ENCODE peak calls at places on chromosomes 6 and 20, in five cellular contexts. A is MM.1S, Z is pancreas, N is GM23248, I is IMR-90. W is an unnamed sample. For H3K4me1 and H3K36me3, the result is how much of the 10 kb centered on the place peaks cover.

GRCh38 chr6:5497896-5498578 is 236.7 kb downstream of the FARS2 start:
- DNase-seq in A (no peak), Z (no peak), N (peak), I (peak), W (no peak)

GRCh38 chr20:41672282-41672681 is 54.1 kb upstream of the CHD6 start:
- DNase-seq in A (no peak), Z (no peak), N (no peak), I (no peak), W (no peak)

GRCh38 chr6:116631379-116631990 is 15.2 kb downstream of the RSPH4A start:
- DNase-seq in A (peak), Z (peak), N (no peak), I (no peak), W (no peak)

GRCh38 chr6:111681856-111682255 is 76.2 kb upstream of the TRAF3IP2 start:
- DNase-seq in A (no peak), Z (no peak), N (no peak), I (no peak), W (no peak)

GRCh38 chr6:9521152-9521530 is 893.7 kb downstream of the TFAP2A start:
- DNase-seq in A (no peak), Z (no peak), N (no peak), I (no peak), W (no peak)

GRCh38 chr20:43331911-43332310 is 125.8 kb upstream of the SRSF6 start:
- DNase-seq in A (no peak), Z (no peak), N (peak), I (no peak), W (no peak)

GRCh38 chr6:41268478-41268877 is 18.0 kb downstream of the TREM1 start:
- DNase-seq in A (no peak), Z (no peak), N (no peak), I (no peak), W (no peak)

GRCh38 chr20:58628491-58629212 is 22.4 kb upstream of the STX16 start:
- DNase-seq in A (no peak), Z (no peak), N (no peak), I (no peak), W (no peak)

GRCh38 chr20:34083137-34083536 is 28.9 kb downstream of the EIF2S2 start:
- DNase-seq in A (no peak), Z (peak), N (peak), I (peak), W (peak)

GRCh38 chr6:13237318-13237717 is 91.0 kb downstream of the TBC1D7 start:
- DNase-seq in A (no peak), Z (no peak), N (no peak), I (no peak), W (no peak)

GRCh38 chr6:107118976-107119375 is 3.7 kb upstream of the BEND3 start:
- DNase-seq in A (no peak), Z (no peak), N (no peak), I (no peak), W (no peak)

GRCh38 chr20:3828798-3829197 is 8.5 kb downstream of the AP5S1 start:
- DNase-seq in A (no peak), Z (no peak), N (no peak), I (no peak), W (no peak)

GRCh38 chr6:73523434-73524123 is 2.7 kb upstream of the EEF1A1 start:
- DNase-seq in A (peak), Z (peak), N (peak), I (peak), W (peak)

GRCh38 chr6:34964564-34964963 is 75.5 kb downstream of the ANKS1A start:
- DNase-seq in A (no peak), Z (no peak), N (peak), I (no peak), W (no peak)

GRCh38 chr20:59514554-59514953 is 89.8 kb upstream of the PHACTR3 start:
- DNase-seq in A (no peak), Z (no peak), N (no peak), I (no peak), W (no peak)

GRCh38 chr6:139699335-139699734 is 324.9 kb upstream of the CITED2 start:
- DNase-seq in A (no peak), Z (no peak), N (peak), I (peak), W (no peak)

GRCh38 chr6:39980839-39981580 is 46.7 kb upstream of the MOCS1 start:
- DNase-seq in A (peak), Z (peak), N (peak), I (peak), W (no peak)

GRCh38 chr6:138837246-138837645 is 41.4 kb downstream of the ECT2L start:
- DNase-seq in A (no peak), Z (no peak), N (no peak), I (no peak), W (no peak)

GRCh38 chr6:156175971-156176421 is 601.2 kb upstream of the ARID1B start:
- DNase-seq in A (no peak), Z (peak), N (no peak), I (no peak), W (no peak)

GRCh38 chr20:61760321-61761112 is 305.2 kb downstream of the TAF4 start:
- DNase-seq in A (no peak), Z (no peak), N (no peak), I (no peak), W (peak)

GRCh38 chr20:22404609-22405170 is 179.7 kb downstream of the FOXA2 start:
- DNase-seq in A (no peak), Z (no peak), N (peak), I (no peak), W (no peak)

GRCh38 chr6:8090650-8091049 is 11.7 kb downstream of the EEF1E1 start:
- DNase-seq in A (no peak), Z (no peak), N (no peak), I (no peak), W (no peak)

GRCh38 chr20:58457083-58457680 is 58.0 kb downstream of the APCDD1L start:
- DNase-seq in A (no peak), Z (no peak), N (peak), I (peak), W (no peak)

GRCh38 chr6:7236312-7237209 is 76.4 kb downstream of the SSR1 start:
- DNase-seq in A (peak), Z (peak), N (no peak), I (no peak), W (no peak)

GRCh38 chr6:14838041-14838596 is 407.8 kb upstream of the JARID2 start:
- DNase-seq in A (no peak), Z (no peak), N (no peak), I (no peak), W (no peak)

GRCh38 chr6:22596011-22596410 is 26.6 kb downstream of the HDGFL1 start:
- DNase-seq in A (no peak), Z (no peak), N (peak), I (peak), W (no peak)

GRCh38 chr6:134317471-134318131 is at the start of gene SGK1:
- DNase-seq in A (no peak), Z (no peak), N (peak), I (peak), W (no peak)

GRCh38 chr6:33279971-33280511 is 3.1 kb downstream of the B3GALT4 start:
- DNase-seq in A (no peak), Z (no peak), N (peak), I (peak), W (no peak)

GRCh38 chr6:40877362-40877761 is 161.7 kb downstream of the UNC5CL start:
- DNase-seq in A (no peak), Z (no peak), N (peak), I (no peak), W (no peak)

GRCh38 chr20:31606928-31607639 is 2.0 kb downstream of the ID1 start:
- DNase-seq in A (no peak), Z (no peak), N (peak), I (peak), W (no peak)

GRCh38 chr6:97524846-97525245 is 241.8 kb upstream of the MMS22L start:
- DNase-seq in A (no peak), Z (no peak), N (peak), I (no peak), W (no peak)

GRCh38 chr6:47357827-47358226 is 48.1 kb upstream of the TNFRSF21 start:
- DNase-seq in A (peak), Z (no peak), N (no peak), I (no peak), W (no peak)

GRCh38 chr6:4133941-4134838 is 1.2 kb downstream of the ECI2 start:
- DNase-seq in A (peak), Z (peak), N (peak), I (no peak), W (no peak)

DNA sequence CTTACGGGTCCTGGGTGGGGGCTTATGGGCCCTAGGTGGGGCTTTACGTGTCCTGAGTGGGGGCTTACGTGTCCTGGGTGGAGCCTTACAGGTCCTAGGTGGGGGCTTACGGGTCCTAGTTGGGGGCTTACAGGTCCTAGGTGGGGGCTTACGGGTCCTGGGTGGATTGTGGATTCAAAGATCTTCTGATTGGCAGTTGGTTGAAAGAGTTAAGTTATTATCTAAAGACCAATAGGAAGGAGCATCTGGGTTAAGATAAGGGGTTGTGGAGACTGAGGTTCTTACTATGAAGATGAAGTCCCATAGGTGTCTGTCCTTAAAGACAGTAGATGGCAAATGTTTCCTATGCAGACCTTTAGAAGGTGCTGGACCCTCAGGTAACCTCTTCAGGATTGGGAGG is 8.4 kb upstream of the BIRC7 start:
- DNase-seq in A (no peak), Z (no peak), N (no peak), I (no peak), W (no peak)
- H3K4me1 ChIP-seq in A (under half), Z (under half), N (under half), I (under half), W (under half)

GRCh38 chr6:30750379-30750668 is 6.0 kb upstream of the IER3 start:
- DNase-seq in A (no peak), Z (no peak), N (no peak), I (no peak), W (no peak)
- H3K27ac ChIP-seq in A (no peak), Z (peak), N (peak), I (peak), W (no peak)

GRCh38 chr20:53568351-53568750 is 25.3 kb downstream of the ZNF217 start:
- DNase-seq in A (no peak), Z (no peak), N (no peak), I (no peak), W (no peak)

GRCh38 chr20:53571555-53572286 is 21.9 kb downstream of the ZNF217 start:
- DNase-seq in A (no peak), Z (no peak), N (no peak), I (no peak), W (no peak)

GRCh38 chr20:53569005-53569404 is 24.6 kb downstream of the ZNF217 start:
- DNase-seq in A (no peak), Z (no peak), N (no peak), I (no peak), W (no peak)

GRCh38 chr20:53570446-53571276 is 23.0 kb downstream of the ZNF217 start:
- DNase-seq in A (no peak), Z (peak), N (no peak), I (no peak), W (no peak)

GRCh38 chr20:53569606-53570307 is 23.9 kb downstream of the ZNF217 start:
- DNase-seq in A (no peak), Z (no peak), N (no peak), I (no peak), W (no peak)
- H3K36me3 ChIP-seq in A (under half), Z (under half), N (half or more), I (half or more), W (under half)

DNA sequence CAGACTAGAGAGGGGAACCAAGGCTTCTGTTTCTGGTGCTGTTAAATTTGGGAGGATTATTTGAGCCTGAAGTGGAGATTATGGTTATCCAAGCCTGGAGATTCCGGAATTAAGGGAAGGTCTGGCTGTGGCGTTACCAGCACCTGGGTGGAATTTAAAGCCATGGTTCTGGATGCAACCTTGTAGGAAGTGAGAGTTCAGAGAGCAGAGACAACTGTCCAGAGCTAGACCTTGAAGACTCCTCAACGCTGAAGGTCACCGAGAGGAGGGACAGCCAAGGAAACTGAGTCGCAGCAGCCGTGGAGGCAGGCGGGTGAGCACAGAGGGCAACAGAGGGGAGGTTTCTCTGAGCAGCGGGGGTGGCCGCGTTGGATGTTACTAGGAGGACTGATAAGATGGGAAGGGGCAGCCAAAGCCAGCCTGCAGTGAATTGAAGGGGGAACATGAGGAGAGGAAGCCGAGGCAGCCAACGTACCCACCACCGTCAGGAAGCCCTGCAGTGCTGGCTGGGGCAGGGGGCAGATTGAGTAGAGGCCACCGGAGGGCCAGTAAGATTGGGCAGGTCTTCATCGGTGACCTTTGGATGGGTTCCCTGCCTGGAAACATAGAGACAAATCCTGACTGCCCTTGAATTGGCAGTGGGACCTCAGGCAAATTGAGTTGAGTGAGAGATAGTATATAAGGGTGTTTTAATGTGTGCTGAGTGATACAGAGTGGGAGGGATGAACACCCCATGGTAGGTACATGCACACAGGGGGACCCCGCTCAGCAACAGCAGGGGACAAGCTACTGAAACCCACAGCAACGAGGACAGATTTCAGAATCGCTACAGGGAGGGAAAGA is 90.3 kb downstream of the SNX5 start:
- DNase-seq in A (no peak), Z (no peak), N (no peak), I (no peak), W (no peak)
- H3K4me1 ChIP-seq in A (under half), Z (under half), N (under half), I (under half), W (under half)

DNA sequence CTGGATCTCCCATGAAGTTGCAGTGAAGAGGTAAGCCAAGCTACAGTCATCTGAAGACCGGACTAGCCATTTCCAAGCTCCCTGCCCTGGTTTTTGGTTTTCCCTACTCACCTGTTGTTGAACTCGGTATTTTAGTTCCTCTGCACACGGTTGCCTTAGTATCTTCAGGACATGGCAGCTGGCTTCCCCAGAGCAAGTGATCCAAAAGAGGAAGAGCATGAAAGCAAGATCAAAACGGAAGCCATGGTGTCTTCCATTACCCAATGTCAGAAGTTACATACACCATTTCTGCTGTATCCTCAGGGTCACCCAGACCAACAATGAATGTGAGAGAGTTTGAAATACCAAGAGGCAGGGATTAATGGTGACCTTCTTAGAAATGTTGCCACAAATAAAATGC is 276.6 kb upstream of the CNR1 start:
- DNase-seq in A (no peak), Z (no peak), N (no peak), I (no peak), W (no peak)
- H3K27ac ChIP-seq in A (no peak), Z (no peak), N (no peak), I (no peak), W (no peak)

GRCh38 chr6:89693207-89693606 is 54.7 kb upstream of the LYRM2 start:
- DNase-seq in A (no peak), Z (no peak), N (no peak), I (peak), W (no peak)

GRCh38 chr6:89694428-89694827 is 55.9 kb upstream of the LYRM2 start:
- DNase-seq in A (no peak), Z (no peak), N (no peak), I (no peak), W (no peak)

GRCh38 chr6:89690944-89691324 is 52.4 kb upstream of the LYRM2 start:
- DNase-seq in A (peak), Z (no peak), N (no peak), I (no peak), W (no peak)

GRCh38 chr6:89689732-89690131 is 51.2 kb upstream of the LYRM2 start:
- DNase-seq in A (no peak), Z (no peak), N (no peak), I (no peak), W (no peak)

DNA sequence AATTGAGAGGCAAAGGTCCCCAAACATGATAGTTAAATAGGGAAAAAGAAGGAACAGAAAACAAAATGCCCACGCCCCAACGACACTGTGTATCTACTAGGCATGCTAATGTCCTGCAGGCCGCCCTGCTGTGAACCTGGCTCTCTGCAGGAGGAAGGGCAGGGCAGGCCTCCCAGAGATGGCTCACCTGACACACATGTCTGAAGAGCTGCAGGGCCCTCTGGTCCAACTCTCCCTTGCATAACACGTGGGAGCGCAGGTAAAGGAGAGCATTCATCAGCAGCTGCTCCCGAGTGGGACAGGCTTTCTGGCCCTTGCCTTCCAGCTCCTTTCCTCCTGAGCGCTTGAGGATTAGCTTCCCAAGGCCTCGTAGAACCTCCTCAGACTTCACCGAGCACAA is 53.7 kb upstream of the LYRM2 start:
- DNase-seq in A (no peak), Z (no peak), N (no peak), I (no peak), W (no peak)
- H3K36me3 ChIP-seq in A (under half), Z (half or more), N (under half), I (half or more), W (under half)

DNA sequence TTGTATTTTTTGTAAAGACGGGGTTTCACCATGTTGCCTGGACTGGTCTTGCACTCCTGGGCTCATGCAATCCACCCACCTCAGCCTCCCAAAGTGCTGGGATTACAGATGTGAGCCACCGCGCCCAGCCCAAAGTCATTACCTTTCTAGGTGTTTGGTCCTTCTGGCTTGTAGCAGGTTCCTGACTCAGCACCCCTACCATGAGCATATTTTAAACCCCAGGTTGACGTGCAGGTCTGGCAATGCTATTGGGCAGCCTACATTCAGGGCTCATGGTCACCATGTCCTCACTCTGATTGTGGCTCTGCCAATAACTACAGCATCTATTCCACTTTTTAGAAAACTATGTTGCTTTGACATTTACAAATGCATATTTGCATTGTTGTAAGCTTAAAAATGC is 59.4 kb downstream of the IPCEF1 start:
- DNase-seq in A (no peak), Z (no peak), N (no peak), I (no peak), W (no peak)
- H3K4me1 ChIP-seq in A (under half), Z (under half), N (under half), I (under half), W (under half)

GRCh38 chr6:159989471-159989870 is 20.6 kb downstream of the IGF2R start:
- DNase-seq in A (no peak), Z (no peak), N (peak), I (no peak), W (no peak)
- H3K27ac ChIP-seq in A (no peak), Z (no peak), N (peak), I (no peak), W (no peak)

GRCh38 chr6:18178959-18179358 is 23.7 kb downstream of the KDM1B start:
- DNase-seq in A (no peak), Z (no peak), N (no peak), I (no peak), W (no peak)
- H3K36me3 ChIP-seq in A (under half), Z (under half), N (under half), I (under half), W (under half)

GRCh38 chr6:11388983-11389944 is 148.3 kb upstream of the TMEM170B start:
- DNase-seq in A (no peak), Z (no peak), N (no peak), I (no peak), W (no peak)
- H3K4me1 ChIP-seq in A (under half), Z (under half), N (under half), I (under half), W (under half)